ENCODE peak calls at places on chromosomes 1 and 21, in nine cellular contexts. V is pancreas; D is mammary epithelial cell; O is kidney; K is hepatocyte; B is GM23248; C is tibial artery; P is CD4-positive, alpha-beta T cell; F is astrocyte. A is an unnamed sample.

GRCh38 chr1:200775850-200776249 is 37.2 kb downstream of the CAMSAP2 start:
- DNase-seq in P (no peak), C (no peak), F (no peak), D (no peak), V (no peak), O (no peak), B (peak; percentile 51), K (no peak), A (no peak)

GRCh38 chr1:40985875-40986274 is 6.4 kb downstream of the CTPS1 start:
- DNase-seq in F (no peak), K (no peak), D (no peak), O (no peak), B (no peak), C (no peak), P (no peak), V (no peak), A (no peak)

GRCh38 chr1:53359934-53360276 is 32.0 kb upstream of the LRP8 start:
- DNase-seq in B (no peak), O (no peak), K (no peak), F (no peak), P (no peak), C (no peak), V (no peak), D (no peak), A (peak; percentile 7)

GRCh38 chr1:243261389-243261788 is 5.5 kb downstream of the SDCCAG8 start:
- DNase-seq in P (no peak), C (no peak), F (peak; percentile 80), B (peak; percentile 76), V (no peak), D (no peak), K (no peak), O (no peak), A (no peak)

GRCh38 chr1:31811605-31812004 is 4.2 kb downstream of the SPOCD1 start:
- DNase-seq in K (peak; percentile 57), D (no peak), P (no peak), F (peak; percentile 49), V (no peak), C (peak; percentile 11), B (peak; percentile 83), O (peak; percentile 45), A (peak; percentile 61)

GRCh38 chr1:167438171-167439138 is 79.9 kb downstream of the CD247 start:
- DNase-seq in P (no peak), O (no peak), D (no peak), C (no peak), B (no peak), F (no peak), V (no peak), K (no peak), A (no peak)

GRCh38 chr1:53967409-53968124 is 21.4 kb downstream of the LRRC42 start:
- DNase-seq in C (no peak), D (no peak), V (no peak), K (no peak), F (no peak), O (no peak), P (no peak), B (no peak), A (no peak)

GRCh38 chr1:185973645-185974044 is 239.5 kb downstream of the HMCN1 start:
- DNase-seq in B (peak; percentile 94), V (no peak), C (no peak), K (no peak), P (no peak), F (peak; percentile 98), D (peak; percentile 82), O (no peak), A (no peak)

GRCh38 chr21:40881767-40882166 is 34.8 kb upstream of the DSCAM start:
- DNase-seq in P (no peak), O (no peak), V (no peak), B (no peak), C (no peak), D (no peak), K (no peak), F (no peak), A (no peak)

GRCh38 chr1:64246294-64246917 is 43.0 kb downstream of the UBE2U start:
- DNase-seq in V (no peak), C (no peak), F (peak; percentile 15), K (peak; percentile 64), O (no peak), D (no peak), P (no peak), B (peak; percentile 62), A (no peak)

GRCh38 chr1:25658791-25659431 is 42.3 kb downstream of the MAN1C1 start:
- DNase-seq in C (no peak), O (no peak), F (no peak), V (peak; percentile 74), K (no peak), B (peak; percentile 23), D (no peak), P (no peak), A (no peak)

GRCh38 chr1:7372477-7373120 is 398.5 kb upstream of the VAMP3 start:
- DNase-seq in O (no peak), P (no peak), F (no peak), K (no peak), B (no peak), V (no peak), C (no peak), D (no peak), A (peak; percentile 18)

GRCh38 chr1:247360991-247361721 is 29.5 kb upstream of the ZNF496 start:
- DNase-seq in O (peak; percentile 82), V (no peak), D (no peak), K (peak; percentile 46), F (no peak), P (no peak), B (peak; percentile 65), C (peak; percentile 49), A (no peak)

GRCh38 chr1:38037481-38037939 is 9.1 kb downstream of the POU3F1 start:
- DNase-seq in P (no peak), K (no peak), V (no peak), C (no peak), B (peak; percentile 27), D (no peak), F (no peak), O (no peak), A (no peak)

GRCh38 chr21:18070392-18070791 is 174.2 kb upstream of the CHODL start:
- DNase-seq in D (no peak), B (no peak), P (no peak), K (no peak), C (no peak), V (no peak), O (no peak), F (no peak), A (no peak)

GRCh38 chr1:8360493-8361197 is 42.7 kb downstream of the SLC45A1 start:
- DNase-seq in F (no peak), O (peak; percentile 74), V (no peak), B (no peak), C (no peak), D (no peak), P (no peak), K (no peak), A (no peak)

GRCh38 chr1:236421022-236421421 is 26.9 kb downstream of the EDARADD start:
- DNase-seq in B (peak; percentile 66), D (peak; percentile 12), C (no peak), F (no peak), K (peak; percentile 35), O (no peak), P (no peak), V (no peak), A (no peak)

GRCh38 chr1:201288765-201289164 is 5.5 kb downstream of the PKP1 start:
- DNase-seq in D (peak; percentile 67), B (no peak), P (no peak), K (no peak), O (no peak), V (no peak), C (no peak), F (no peak), A (peak; percentile 67)

GRCh38 chr1:56477164-56478111 is 101.9 kb downstream of the PLPP3 start:
- DNase-seq in F (peak; percentile 63), O (peak; percentile 93), D (no peak), B (peak; percentile 71), K (peak; percentile 61), P (no peak), C (peak; percentile 67), V (peak; percentile 61), A (peak; percentile 85)

GRCh38 chr1:25642710-25643109 is 26.1 kb downstream of the MAN1C1 start:
- DNase-seq in V (no peak), P (peak; percentile 55), D (no peak), K (no peak), C (no peak), O (no peak), F (peak; percentile 39), B (peak; percentile 70), A (peak; percentile 87)

GRCh38 chr1:162632743-162633326 is 571 bp downstream of the DDR2 start:
- DNase-seq in B (peak; percentile 62), O (no peak), D (no peak), C (no peak), K (peak; percentile 12), F (no peak), V (no peak), P (no peak), A (no peak)

GRCh38 chr21:45114475-45114874 is 40.1 kb downstream of the ADARB1 start:
- DNase-seq in V (no peak), C (no peak), O (no peak), F (no peak), D (no peak), P (no peak), K (no peak), B (no peak), A (no peak)
- H3K27ac ChIP-seq in V (no peak overlapping the region), C (peak overlapping the region; percentile 27), O (no peak overlapping the region), F (no peak overlapping the region), D (no peak overlapping the region), P (no peak overlapping the region), K (no peak overlapping the region), B (no peak overlapping the region), A (no peak overlapping the region)

GRCh38 chr1:14738235-14738634 is 139.8 kb downstream of the KAZN start:
- DNase-seq in D (no peak), F (peak; percentile 65), O (no peak), B (no peak), V (no peak), K (no peak), P (no peak), C (no peak), A (no peak)
- H3K27ac ChIP-seq in D (no peak overlapping the region), F (no peak overlapping the region), O (no peak overlapping the region), B (no peak overlapping the region), V (no peak overlapping the region), K (no peak overlapping the region), P (no peak overlapping the region), C (no peak overlapping the region), A (no peak overlapping the region)

GRCh38 chr21:44971672-44971995 is 31.8 kb downstream of the SLX9 start:
- DNase-seq in O (peak; percentile 55), V (no peak), B (no peak), K (no peak), F (no peak), C (no peak), P (no peak), D (no peak), A (no peak)
- H3K27ac ChIP-seq in O (no peak overlapping the region), V (no peak overlapping the region), B (no peak overlapping the region), K (no peak overlapping the region), F (no peak overlapping the region), C (peak overlapping the region; percentile 96), P (no peak overlapping the region), D (no peak overlapping the region), A (peak overlapping the region; percentile 93)

DNA sequence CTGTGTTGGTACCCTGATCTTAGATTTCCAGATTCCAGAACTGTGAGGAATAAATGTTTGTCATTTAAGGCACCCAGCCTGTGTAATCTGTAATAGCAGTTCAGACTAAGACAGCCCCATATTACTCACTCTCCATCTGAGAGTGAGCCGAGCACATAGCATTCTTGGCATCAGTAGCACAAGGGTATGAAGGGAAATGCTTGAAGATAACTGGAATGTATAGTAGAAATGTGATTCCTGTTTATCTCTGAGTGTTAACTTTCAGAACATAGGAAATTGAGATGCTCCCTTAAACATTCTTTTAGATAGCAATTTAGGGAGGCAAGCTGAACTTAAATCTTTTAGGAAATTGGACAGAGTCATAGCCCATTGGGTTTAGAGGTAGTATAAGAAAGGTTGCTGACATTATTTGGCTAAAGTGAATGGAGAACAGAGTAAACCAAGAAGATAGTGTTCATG is 73.4 kb downstream of the LRRC8D start:
- DNase-seq in K (no peak), O (no peak), V (no peak), D (peak; percentile 47), F (peak; percentile 90), P (no peak), B (peak; percentile 93), C (no peak), A (no peak)
- H3K27ac ChIP-seq in K (no peak overlapping the region), O (no peak overlapping the region), V (no peak overlapping the region), D (no peak overlapping the region), F (peak overlapping the region; percentile 72), P (no peak overlapping the region), B (peak overlapping the region; percentile 60), C (no peak overlapping the region), A (no peak overlapping the region)

A was measured in spleen.